ENCODE peak calls at places on chromosomes 12 and 14, in seven cellular contexts. Z is GM23338, E is pancreas, M is ovary, U is HFFc6, A is fibroblast of mammary gland, X is uterus. K is an unnamed sample.

GRCh38 chr12:271165-271564 is 8.5 kb upstream of the SLC6A13 start:
- DNase-seq in A (no peak), M (peak; percentile 40), E (no peak), X (no peak), U (no peak), Z (no peak), K (no peak)

GRCh38 chr12:42744539-42745156 is 155.1 kb upstream of the PRICKLE1 start:
- DNase-seq in X (peak; percentile 54), U (peak; percentile 32), A (peak; percentile 71), E (no peak), Z (no peak), M (no peak), K (no peak)

GRCh38 chr12:14326699-14327098 is 38.8 kb upstream of the ATF7IP start:
- DNase-seq in Z (no peak), U (peak; percentile 71), E (no peak), X (no peak), A (no peak), M (no peak), K (no peak)

GRCh38 chr14:63745858-63746425 is 18.1 kb upstream of the SGPP1 start:
- DNase-seq in Z (no peak), A (no peak), M (no peak), X (no peak), E (peak; percentile 23), U (no peak), K (no peak)

GRCh38 chr14:31935406-31935805 is 141.7 kb upstream of the ARHGAP5 start:
- DNase-seq in E (no peak), Z (no peak), X (no peak), M (no peak), U (no peak), A (no peak), K (no peak)

GRCh38 chr14:68397371-68397779 is 395.5 kb downstream of the ZFP36L1 start:
- DNase-seq in X (peak; percentile 59), E (peak; percentile 61), U (no peak), Z (no peak), A (no peak), M (no peak), K (no peak)

GRCh38 chr12:31456562-31456961 is 130.6 kb upstream of the SINHCAF start:
- DNase-seq in A (no peak), E (no peak), M (no peak), X (no peak), U (no peak), Z (no peak), K (no peak)

GRCh38 chr12:19227880-19228210 is 98.3 kb downstream of the PLEKHA5 start:
- DNase-seq in X (no peak), E (no peak), M (no peak), U (no peak), Z (no peak), A (no peak), K (no peak)

GRCh38 chr14:75370416-75371205 is 57.2 kb upstream of the JDP2 start:
- DNase-seq in X (no peak), Z (no peak), E (no peak), A (no peak), M (no peak), U (no peak), K (no peak)

GRCh38 chr14:55832974-55833373 is 253.0 kb downstream of the KTN1 start:
- DNase-seq in X (no peak), M (no peak), U (no peak), E (no peak), Z (no peak), A (no peak), K (no peak)

GRCh38 chr14:100900837-100901390 is 2.6 kb downstream of the RTL1 start:
- DNase-seq in Z (peak; percentile 80), X (no peak), U (no peak), M (no peak), E (peak; percentile 54), A (no peak), K (no peak)

GRCh38 chr12:86683568-86683991 is 427.4 kb upstream of the MGAT4C start:
- DNase-seq in A (peak; percentile 64), X (no peak), E (no peak), U (no peak), M (no peak), Z (no peak), K (no peak)

GRCh38 chr12:62640910-62641448 is 174.4 kb downstream of the MON2 start:
- DNase-seq in E (no peak), X (no peak), M (no peak), Z (no peak), U (peak; percentile 67), A (peak; percentile 59), K (no peak)

GRCh38 chr12:27424631-27425230 is 21.8 kb upstream of the SMCO2 start:
- DNase-seq in E (no peak), M (peak; percentile 28), Z (peak; percentile 68), X (peak; percentile 26), U (peak; percentile 34), A (peak; percentile 78), K (no peak)

GRCh38 chr12:119735079-119735478 is 67.1 kb downstream of the PRKAB1 start:
- DNase-seq in A (no peak), M (no peak), E (no peak), X (no peak), Z (no peak), U (no peak), K (no peak)

GRCh38 chr14:99879401-99880295 is 86.4 kb downstream of the EML1 start:
- DNase-seq in E (no peak), M (no peak), A (peak; percentile 90), U (peak; percentile 80), Z (no peak), X (peak; percentile 49), K (peak; percentile 50)

GRCh38 chr12:88836156-88836555 is 255.9 kb upstream of the KITLG start:
- DNase-seq in Z (no peak), E (no peak), A (no peak), M (no peak), U (peak; percentile 4), X (no peak), K (no peak)

GRCh38 chr12:53676715-53677611 is 1.1 kb upstream of the ATP5MC2 start:
- DNase-seq in U (no peak), Z (peak; percentile 74), X (peak; percentile 68), A (peak; percentile 60), E (peak; percentile 31), M (peak; percentile 66), K (no peak)

GRCh38 chr14:89621791-89622638 is 205.0 kb upstream of the FOXN3 start:
- DNase-seq in X (no peak), A (no peak), U (no peak), Z (no peak), M (no peak), E (no peak), K (no peak)

DNA sequence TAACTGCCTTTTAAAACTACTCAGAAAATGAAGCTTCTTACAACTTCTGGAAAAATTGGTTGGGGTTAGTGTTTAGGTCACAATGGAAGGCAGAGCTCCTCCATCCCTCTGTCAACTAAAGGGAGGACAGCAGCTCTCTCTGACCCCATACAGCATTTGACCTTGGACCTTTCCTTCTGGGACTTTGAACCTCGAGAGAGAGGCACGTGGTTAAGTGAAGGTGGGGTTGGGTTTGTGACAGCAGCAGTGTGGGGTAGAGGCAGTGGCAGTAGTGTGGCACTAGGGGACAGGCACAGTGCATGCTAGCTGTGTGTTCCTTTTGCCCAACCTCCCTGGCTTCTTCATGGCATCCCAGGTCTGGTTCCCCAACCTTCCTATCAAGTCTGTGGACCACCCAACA is 9.4 kb upstream of the C12orf75 start:
- DNase-seq in X (no peak), M (no peak), U (no peak), E (no peak), Z (no peak), A (no peak), K (no peak)
- TF ChIP-seq CTCF in X (no peak), M (no peak), U (no peak), E (no peak), Z (no peak), A (no peak), K (no peak)

DNA sequence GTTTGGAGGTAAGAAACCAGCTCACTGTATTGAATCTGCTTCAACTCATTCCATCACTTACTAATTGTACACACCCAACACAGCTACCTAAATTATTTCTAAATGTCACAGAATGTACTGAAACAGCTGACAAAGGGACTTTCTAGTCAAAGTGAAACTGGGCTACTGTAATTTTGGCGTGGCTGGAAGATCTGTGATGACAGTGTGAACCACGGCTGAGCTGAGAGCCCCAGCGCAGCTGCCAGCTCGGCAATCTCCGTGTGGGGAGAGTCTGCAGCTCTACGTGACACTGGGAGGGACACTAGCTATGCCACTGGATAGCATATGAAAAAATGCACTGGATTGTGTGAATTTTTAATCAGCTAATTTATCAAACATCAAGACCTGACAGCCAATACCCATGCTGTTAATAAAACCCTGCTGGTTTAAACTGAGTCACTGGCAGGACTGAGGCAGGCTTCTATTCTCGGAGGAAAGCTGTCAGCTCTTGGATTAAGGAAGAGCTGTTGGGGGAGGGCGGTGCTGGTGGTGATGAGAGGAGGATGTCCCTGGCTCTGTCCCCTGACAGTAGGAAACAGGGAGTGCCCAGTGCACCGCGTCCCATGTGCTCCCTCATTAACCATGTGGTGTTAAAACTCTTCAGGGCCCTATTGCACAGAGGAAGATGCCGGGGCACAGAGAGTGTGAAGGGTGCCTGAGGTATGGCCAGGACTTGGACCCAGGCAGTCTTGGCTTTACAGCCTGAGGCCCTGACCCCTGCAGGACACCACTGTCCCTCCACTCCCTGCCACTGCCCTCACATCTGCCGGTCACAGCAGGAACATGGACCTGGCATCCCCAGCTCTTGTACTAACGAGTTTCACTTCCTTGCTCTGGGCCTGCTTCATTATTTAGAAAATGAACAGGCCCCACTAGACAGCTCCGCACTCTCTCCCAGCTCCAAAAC is 13.3 kb downstream of the SLC15A4 start:
- DNase-seq in X (no peak), U (peak; percentile 15), M (no peak), Z (no peak), A (peak; percentile 62), E (no peak), K (no peak)
- TF ChIP-seq CTCF in X (no peak), U (no peak), M (no peak), Z (no peak), A (no peak), E (no peak), K (no peak)

DNA sequence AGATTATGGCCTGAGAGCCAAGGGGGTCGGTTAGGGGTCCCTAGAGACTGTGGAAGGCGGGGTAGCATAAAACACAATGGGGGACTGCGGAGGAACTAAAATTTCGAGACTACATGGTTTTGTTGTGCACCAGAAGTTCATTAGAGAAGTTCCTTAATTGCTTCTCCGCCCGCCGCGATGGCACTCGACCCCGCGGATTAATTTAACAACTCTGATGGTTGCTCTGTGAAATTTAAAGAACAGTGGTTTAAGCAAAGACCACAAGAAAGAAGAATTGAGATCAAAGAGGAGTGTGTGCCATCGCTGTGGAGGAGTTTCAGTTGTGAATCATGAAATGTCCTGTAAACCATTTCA is 1.4 kb upstream of the CCDC88C start:
- DNase-seq in X (no peak), U (no peak), E (no peak), M (no peak), A (no peak), Z (no peak), K (no peak)
- TF ChIP-seq CTCF in X (no peak), U (peak; percentile 76), E (no peak), M (no peak), A (no peak), Z (no peak), K (no peak)

DNA sequence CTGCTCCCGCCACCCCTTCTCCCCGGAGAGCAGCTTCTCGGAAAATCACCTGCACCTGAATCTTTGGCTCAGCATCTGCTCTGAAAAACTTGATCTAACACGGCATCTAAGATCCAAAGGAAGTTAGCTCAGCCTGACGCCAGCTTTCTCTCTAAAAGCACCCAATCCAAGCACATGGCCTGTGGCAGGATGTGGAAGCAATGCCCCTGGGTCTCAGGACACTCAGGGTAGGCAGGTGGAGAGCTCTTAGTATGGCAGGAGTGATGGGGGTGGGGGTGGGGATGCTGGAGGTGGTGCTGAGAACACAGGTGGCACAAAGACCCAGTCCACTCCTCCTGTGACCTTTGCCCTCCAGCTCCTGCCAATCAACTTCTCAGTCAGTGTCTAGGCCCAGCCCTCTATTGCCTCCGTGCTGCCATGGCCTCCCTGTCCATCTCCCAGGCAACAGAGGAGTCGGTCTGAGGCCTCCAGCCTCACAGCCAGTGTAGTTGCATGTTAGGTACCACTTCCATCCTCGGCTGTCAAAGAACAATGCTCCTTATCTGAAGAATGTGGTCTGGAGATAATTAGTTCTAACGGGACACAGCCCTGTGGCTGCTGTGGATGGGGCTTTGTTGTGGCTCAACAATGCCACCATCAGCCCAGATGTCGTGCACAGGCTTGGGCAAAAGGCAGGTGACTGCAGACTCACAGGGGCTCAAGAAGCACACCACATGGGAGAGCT is 180.0 kb upstream of the C14orf180 start:
- DNase-seq in A (no peak), U (no peak), Z (no peak), E (no peak), X (no peak), M (peak; percentile 3), K (no peak)
- TF ChIP-seq CTCF in A (no peak), U (no peak), Z (no peak), E (no peak), X (no peak), M (no peak), K (no peak)